ENCODE peak calls at places on chromosome 15, in six cellular contexts. S, Q, O, I, V and N are unnamed samples.
A peak's percentile ranks its signal among the peaks of the same experiment; 100 is the strongest.

GRCh38 chr15:70863450-70864218 is 9.7 kb upstream of the LARP6 start:
- DNase-seq in O (no peak), Q (peak; percentile 57), S (no peak), I (no peak), V (peak; percentile 92), N (no peak)

GRCh38 chr15:39830166-39830565 is 47.5 kb upstream of the FSIP1 start:
- DNase-seq in O (no peak), S (no peak), Q (no peak), V (no peak), I (no peak), N (no peak)

GRCh38 chr15:93087825-93088199 is 1.2 kb downstream of the RGMA start:
- DNase-seq in I (peak; percentile 83), O (peak; percentile 89), S (peak; percentile 57), Q (peak; percentile 22), V (peak; percentile 25), N (peak; percentile 87)

GRCh38 chr15:67717776-67718175 is 107.5 kb upstream of the SKOR1 start:
- DNase-seq in V (no peak), O (no peak), Q (no peak), I (no peak), S (no peak), N (no peak)

GRCh38 chr15:25439456-25439836 is 622 bp upstream of the UBE3A start:
- DNase-seq in O (peak; percentile 27), V (peak; percentile 20), I (peak; percentile 25), Q (peak; percentile 6), S (peak; percentile 48), N (peak; percentile 57)

GRCh38 chr15:29815000-29815704 is 7.1 kb downstream of the TJP1 start:
- DNase-seq in O (no peak), S (no peak), I (no peak), V (peak; percentile 37), Q (no peak), N (no peak)

GRCh38 chr15:92149029-92149428 is 244.7 kb upstream of the ST8SIA2 start:
- DNase-seq in S (no peak), V (no peak), O (no peak), I (no peak), Q (no peak), N (no peak)

GRCh38 chr15:50828610-50829206 is 63.2 kb upstream of the SPPL2A start:
- DNase-seq in V (peak; percentile 90), I (no peak), S (no peak), O (peak; percentile 3), Q (peak; percentile 27), N (no peak)

GRCh38 chr15:79549196-79549595 is 117.1 kb downstream of the MINAR1 start:
- DNase-seq in O (no peak), Q (peak; percentile 15), V (no peak), S (no peak), I (no peak), N (no peak)

GRCh38 chr15:80076321-80077318 is 17.1 kb downstream of the ZFAND6 start:
- DNase-seq in V (peak; percentile 59), Q (no peak), I (no peak), O (no peak), S (no peak), N (no peak)

GRCh38 chr15:74396445-74397238 is 29.2 kb upstream of the CYP11A1 start:
- DNase-seq in Q (peak; percentile 89), I (no peak), S (no peak), O (no peak), V (peak; percentile 87), N (peak; percentile 81)

GRCh38 chr15:41943543-41944312 is 28.6 kb downstream of the EHD4 start:
- DNase-seq in S (no peak), O (no peak), I (no peak), V (no peak), Q (no peak), N (no peak)

GRCh38 chr15:99511529-99511864 is 54.3 kb upstream of the MEF2A start:
- DNase-seq in S (peak; percentile 55), Q (no peak), O (no peak), I (no peak), V (peak; percentile 89), N (peak; percentile 86)
- H2AFZ ChIP-seq in S (peak overlapping the region; percentile 90), Q (no peak overlapping the region), O (peak overlapping the region; percentile 56), I (no peak overlapping the region), V (peak overlapping the region; percentile 19), N (no peak overlapping the region)

GRCh38 chr15:63047792-63048114 is 5.2 kb downstream of the TPM1 start:
- DNase-seq in O (no peak), I (no peak), V (no peak), S (no peak), Q (no peak), N (no peak)
- H3K36me3 ChIP-seq in O (peaks cover 21% of the 10 kb centered on the region), I (no peaks in the 10 kb centered on the region), V (peaks cover 70% of the 10 kb centered on the region), S (no peaks in the 10 kb centered on the region), Q (no peaks in the 10 kb centered on the region), N (no peaks in the 10 kb centered on the region)

DNA sequence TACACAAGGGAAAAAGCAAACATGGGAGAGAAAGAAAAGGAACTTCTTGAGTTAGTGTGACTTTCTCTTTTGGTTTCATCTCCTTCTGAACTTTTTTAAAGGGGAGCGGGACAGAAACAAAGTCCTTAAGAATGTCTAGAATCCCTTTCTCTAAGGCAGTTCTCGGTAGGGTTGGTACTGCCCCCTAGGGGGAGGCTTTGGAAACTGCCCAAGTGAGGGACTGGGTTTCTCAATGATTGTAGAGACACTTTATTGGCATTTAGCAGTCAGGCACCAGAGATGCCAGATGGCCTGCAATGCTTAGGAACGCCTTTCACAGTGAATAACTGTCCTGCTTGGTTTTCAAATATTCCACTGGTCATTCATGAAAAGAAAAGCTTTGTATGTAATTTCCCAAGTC is 172.6 kb downstream of the WDR72 start:
- DNase-seq in V (no peak), I (peak; percentile 48), O (peak; percentile 75), S (peak; percentile 11), Q (peak; percentile 28), N (peak; percentile 82)
- H2AFZ ChIP-seq in V (no peak overlapping the region), I (no peak overlapping the region), O (no peak overlapping the region), S (no peak overlapping the region), Q (no peak overlapping the region), N (no peak overlapping the region)

GRCh38 chr15:98953950-98954349 is 53.6 kb downstream of the PGPEP1L start:
- DNase-seq in O (no peak), S (no peak), Q (no peak), I (no peak), V (peak; percentile 18), N (no peak)

GRCh38 chr15:98955331-98955730 is 52.3 kb downstream of the PGPEP1L start:
- DNase-seq in V (no peak), S (no peak), I (no peak), Q (no peak), O (no peak), N (no peak)

GRCh38 chr15:98953000-98953776 is 54.4 kb downstream of the PGPEP1L start:
- DNase-seq in I (peak; percentile 50), O (no peak), V (no peak), Q (no peak), S (no peak), N (no peak)

GRCh38 chr15:98955980-98956723 is 51.4 kb downstream of the PGPEP1L start:
- DNase-seq in V (no peak), I (no peak), O (no peak), Q (no peak), S (no peak), N (no peak)

DNA sequence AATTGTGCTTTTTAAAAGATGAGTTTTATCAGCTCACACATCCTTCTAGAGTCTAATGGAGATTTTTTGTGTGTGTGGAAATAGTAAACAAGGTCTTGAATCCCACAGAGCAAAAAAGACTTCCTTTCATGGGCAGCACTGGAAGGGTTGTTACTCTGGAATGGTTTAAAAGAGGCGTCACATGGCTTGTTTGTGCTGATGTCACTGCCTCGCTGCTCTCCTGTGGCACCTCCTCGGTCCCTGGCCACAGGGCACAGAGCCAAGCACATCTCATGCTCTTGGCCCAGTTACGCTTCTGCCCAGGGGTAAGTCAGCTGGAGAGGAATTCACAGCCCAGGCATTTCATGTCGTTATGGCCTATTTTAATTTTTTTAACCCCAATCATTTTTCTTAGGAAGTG is 53.2 kb downstream of the PGPEP1L start:
- DNase-seq in I (no peak), V (peak; percentile 87), Q (no peak), S (no peak), O (no peak), N (no peak)
- H3K36me3 ChIP-seq in I (no peaks in the 10 kb centered on the region), V (peaks cover 34% of the 10 kb centered on the region), Q (no peaks in the 10 kb centered on the region), S (no peaks in the 10 kb centered on the region), O (peaks cover 3% of the 10 kb centered on the region), N (no peaks in the 10 kb centered on the region)

GRCh38 chr15:52796742-52797515 is 6.8 kb upstream of the ONECUT1 start:
- DNase-seq in V (no peak), O (no peak), S (no peak), I (no peak), Q (no peak), N (no peak)

GRCh38 chr15:52800852-52801747 is 11.0 kb upstream of the ONECUT1 start:
- DNase-seq in S (no peak), I (no peak), V (no peak), O (peak; percentile 52), Q (no peak), N (no peak)

GRCh38 chr15:52797625-52798501 is 7.7 kb upstream of the ONECUT1 start:
- DNase-seq in S (no peak), I (no peak), V (no peak), Q (no peak), O (peak; percentile 61), N (no peak)

GRCh38 chr15:52798529-52799101 is 8.5 kb upstream of the ONECUT1 start:
- DNase-seq in O (peak; percentile 88), V (no peak), Q (no peak), S (no peak), I (no peak), N (no peak)

GRCh38 chr15:52799145-52799811 is 9.1 kb upstream of the ONECUT1 start:
- DNase-seq in I (no peak), V (no peak), S (no peak), Q (no peak), O (no peak), N (no peak)
- H2AFZ ChIP-seq in I (no peak overlapping the region), V (no peak overlapping the region), S (no peak overlapping the region), Q (no peak overlapping the region), O (no peak overlapping the region), N (no peak overlapping the region)

GRCh38 chr15:90892498-90893174 is 8.3 kb downstream of the FES start:
- DNase-seq in I (no peak), O (no peak), Q (no peak), S (no peak), V (no peak), N (no peak)
- H3K36me3 ChIP-seq in I (no peaks in the 10 kb centered on the region), O (no peaks in the 10 kb centered on the region), Q (no peaks in the 10 kb centered on the region), S (peaks cover 4% of the 10 kb centered on the region), V (no peaks in the 10 kb centered on the region), N (no peaks in the 10 kb centered on the region)